ENCODE peak calls at places on chromosomes 7 and 10, in ten cellular contexts. Z, T, I, J, L, Q, A, M, O and B are unnamed samples.
A peak's percentile ranks its signal among the peaks of the same experiment; 100 is the strongest.

GRCh38 chr7:42493436-42494198 is 256.6 kb upstream of the GLI3 start:
- DNase-seq in Z (peak; percentile 84), T (peak; percentile 77), I (peak; percentile 86), J (peak; percentile 81), L (peak; percentile 92), Q (peak; percentile 91), A (peak; percentile 86), M (peak; percentile 78), O (peak; percentile 68), B (peak; percentile 85)

GRCh38 chr10:101056365-101057151 is 5.2 kb upstream of the KAZALD1 start:
- DNase-seq in Z (no peak), T (no peak), I (no peak), J (no peak), L (no peak), Q (no peak), A (no peak), M (no peak), O (no peak), B (no peak)

GRCh38 chr7:144378651-144379050 is 23.4 kb downstream of the ARHGEF5 start:
- DNase-seq in Z (no peak), T (no peak), I (peak; percentile 33), J (no peak), L (no peak), Q (no peak), A (peak; percentile 29), M (no peak), O (no peak), B (no peak)

GRCh38 chr7:34155225-34155908 is 250.0 kb downstream of the BMPER start:
- DNase-seq in Z (no peak), T (peak; percentile 52), I (peak; percentile 78), J (no peak), L (peak; percentile 99), Q (peak; percentile 97), A (no peak), M (peak; percentile 65), O (no peak), B (peak; percentile 99)

GRCh38 chr7:35988818-35989217 is 164.2 kb upstream of the EEPD1 start:
- DNase-seq in Z (no peak), T (no peak), I (peak; percentile 78), J (no peak), L (peak; percentile 35), Q (peak; percentile 8), A (no peak), M (no peak), O (no peak), B (no peak)

GRCh38 chr10:60820093-60820769 is 42.0 kb downstream of the CDK1 start:
- DNase-seq in Z (no peak), T (no peak), I (no peak), J (peak; percentile 49), L (peak; percentile 71), Q (peak; percentile 33), A (peak; percentile 56), M (peak; percentile 94), O (no peak), B (peak; percentile 93)

GRCh38 chr10:34698248-34698831 is 116.8 kb downstream of the PARD3 start:
- DNase-seq in Z (no peak), T (no peak), I (no peak), J (no peak), L (no peak), Q (no peak), A (peak; percentile 24), M (no peak), O (no peak), B (no peak)

GRCh38 chr10:31374146-31374696 is 55.2 kb downstream of the ZEB1 start:
- DNase-seq in Z (no peak), T (no peak), I (no peak), J (no peak), L (no peak), Q (peak; percentile 28), A (no peak), M (no peak), O (no peak), B (peak; percentile 67)

GRCh38 chr7:5332579-5332978 is 49.8 kb downstream of the SLC29A4 start:
- DNase-seq in Z (no peak), T (no peak), I (no peak), J (no peak), L (no peak), Q (no peak), A (no peak), M (no peak), O (no peak), B (no peak)

GRCh38 chr7:101362334-101363195 is at the start of gene COL26A1:
- DNase-seq in Z (no peak), T (peak; percentile 64), I (no peak), J (no peak), L (no peak), Q (peak; percentile 6), A (peak; percentile 90), M (no peak), O (peak; percentile 12), B (no peak)

GRCh38 chr10:9635691-9636090 is 1382.0 kb upstream of the CELF2 start:
- DNase-seq in Z (no peak), T (no peak), I (no peak), J (no peak), L (no peak), Q (peak; percentile 60), A (no peak), M (no peak), O (no peak), B (no peak)

GRCh38 chr10:102675887-102676616 is 31.8 kb downstream of the TRIM8 start:
- DNase-seq in Z (no peak), T (no peak), I (peak; percentile 65), J (peak; percentile 55), L (peak; percentile 65), Q (peak; percentile 91), A (no peak), M (peak; percentile 63), O (no peak), B (peak; percentile 96)

GRCh38 chr10:59623823-59624535 is 85.7 kb downstream of the SLC16A9 start:
- DNase-seq in Z (no peak), T (no peak), I (no peak), J (peak; percentile 45), L (peak; percentile 60), Q (no peak), A (no peak), M (no peak), O (no peak), B (no peak)

GRCh38 chr7:55574062-55574717 is 1.9 kb upstream of the VOPP1 start:
- DNase-seq in Z (no peak), T (no peak), I (no peak), J (no peak), L (peak; percentile 54), Q (peak; percentile 31), A (no peak), M (no peak), O (no peak), B (peak; percentile 28)

DNA sequence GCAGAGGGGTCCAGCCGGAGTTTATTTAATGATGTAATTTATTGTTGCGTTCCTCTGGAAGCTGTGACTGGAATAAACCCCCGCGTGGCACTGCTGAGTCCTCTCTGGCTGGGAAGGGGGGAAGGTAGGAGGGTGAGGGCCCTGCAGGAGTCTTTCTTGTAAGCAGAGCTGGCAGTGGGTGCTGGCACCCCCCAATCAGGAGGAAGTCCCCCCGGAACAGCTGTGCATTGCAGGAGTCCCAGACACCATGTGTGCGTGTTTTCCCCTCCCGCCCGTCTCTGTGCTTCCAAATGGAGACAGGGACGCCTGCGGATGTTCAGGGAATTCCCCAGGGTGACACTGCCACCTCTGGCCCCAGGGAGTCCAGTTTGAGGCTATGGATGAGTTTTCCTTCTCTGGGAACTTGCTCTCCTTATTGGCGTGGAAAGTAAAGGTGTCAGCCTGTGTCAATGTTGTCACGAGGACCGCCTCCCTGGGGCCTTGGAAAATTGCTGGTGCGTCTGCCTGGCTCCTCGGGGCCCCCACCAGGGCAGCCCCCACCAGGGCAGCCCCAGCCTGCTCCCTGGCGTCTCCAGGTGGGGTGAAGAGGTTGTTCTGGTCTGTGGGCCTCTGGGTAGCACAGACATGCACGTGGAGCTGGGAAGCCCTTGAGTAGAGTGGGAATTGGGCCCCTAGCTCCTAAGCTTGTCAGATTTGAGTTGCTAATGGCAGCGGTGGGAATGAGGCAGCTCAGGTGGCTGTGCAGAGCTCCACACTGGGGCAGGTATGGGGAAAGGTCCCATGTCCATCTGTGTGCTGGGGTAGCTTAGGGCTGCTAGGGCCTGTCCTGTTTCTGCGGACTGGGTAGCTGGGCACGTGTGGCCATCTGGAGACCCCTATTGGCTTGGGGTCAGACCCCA is 2.7 kb downstream of the FZD9 start:
- DNase-seq in Z (no peak), T (no peak), I (no peak), J (peak; percentile 55), L (no peak), Q (no peak), A (peak; percentile 64), M (no peak), O (no peak), B (no peak)
- TF ChIP-seq CTCF in Z (no peak), T (no peak), I (no peak), J (peak; percentile 45), L (no peak), Q (no peak), A (peak; percentile 25), M (no peak), O (no peak), B (no peak)

GRCh38 chr7:69018200-69018599 is 580.1 kb upstream of the AUTS2 start:
- DNase-seq in Z (no peak), T (no peak), I (no peak), J (no peak), L (no peak), Q (no peak), A (peak; percentile 85), M (no peak), O (no peak), B (no peak)
- TF ChIP-seq CTCF in Z (no peak), T (no peak), I (no peak), J (no peak), L (no peak), Q (no peak), A (peak; percentile 82), M (no peak), O (no peak), B (peak; percentile 21)

DNA sequence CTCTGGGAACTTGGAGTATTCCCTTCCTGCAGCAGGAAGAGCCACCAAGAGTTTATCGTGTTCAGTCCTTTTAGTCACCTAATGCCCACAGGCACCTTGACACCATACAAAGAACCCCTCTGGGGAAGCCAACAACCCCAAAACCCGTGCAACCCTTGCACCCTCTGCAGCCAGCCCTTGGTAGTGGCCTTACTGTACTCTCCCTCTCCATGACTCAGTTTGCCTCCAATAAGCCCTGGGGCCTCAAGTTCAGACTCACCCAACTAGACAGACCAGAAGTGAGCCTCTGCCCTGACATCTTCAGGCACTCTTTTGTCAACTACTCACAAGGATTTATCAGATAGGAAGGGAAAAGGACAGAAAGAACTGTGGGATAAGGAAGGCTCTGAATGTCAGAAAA is 30.9 kb downstream of the KCNMA1 start:
- DNase-seq in Z (no peak), T (no peak), I (no peak), J (peak; percentile 99), L (no peak), Q (no peak), A (no peak), M (no peak), O (no peak), B (no peak)
- TF ChIP-seq CTCF in Z (no peak), T (no peak), I (no peak), J (peak; percentile 25), L (no peak), Q (no peak), A (peak; percentile 48), M (no peak), O (no peak), B (no peak)

DNA sequence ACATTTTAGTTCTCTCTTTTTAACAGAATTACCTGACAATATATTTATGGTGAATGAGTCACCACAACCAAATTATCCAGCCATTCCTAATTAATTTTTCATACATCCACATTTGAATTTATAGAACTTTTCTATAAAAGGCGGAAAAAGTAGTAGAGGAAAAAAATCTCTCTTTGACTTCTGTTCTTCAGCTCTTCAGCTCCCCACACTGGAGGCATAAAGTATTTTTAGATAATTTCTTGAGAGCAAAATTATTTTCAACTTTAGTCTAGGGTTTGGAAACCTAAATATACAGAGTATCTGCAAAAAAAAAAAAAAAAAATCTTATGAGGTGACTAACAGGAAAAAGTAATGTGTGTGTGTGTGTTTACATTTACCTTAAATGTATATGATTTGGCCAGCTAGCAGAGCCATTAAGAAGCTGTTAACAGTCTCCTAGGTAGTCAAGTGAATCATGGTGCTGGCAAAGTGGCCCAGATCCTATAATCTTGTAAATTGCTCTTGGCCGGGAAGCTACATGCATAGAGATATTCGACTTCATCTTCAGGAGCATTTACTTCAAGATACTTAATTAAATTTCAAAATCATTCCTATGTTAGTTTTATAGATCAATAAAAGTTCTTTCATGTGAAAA is 383.1 kb upstream of the STEAP1 start:
- DNase-seq in Z (no peak), T (no peak), I (no peak), J (peak; percentile 25), L (no peak), Q (no peak), A (no peak), M (no peak), O (no peak), B (no peak)
- TF ChIP-seq CTCF in Z (no peak), T (no peak), I (no peak), J (peak; percentile 48), L (no peak), Q (no peak), A (peak; percentile 71), M (no peak), O (no peak), B (no peak)